ENCODE peak calls at places on chromosomes 2 and 18, in seven cellular contexts. N is OCI-LY7, K is nephron progenitor cell, J is NCI-H82, Y is dorsolateral prefrontal cortex, P is Right ventricle myocardium superior, O is NCI-H2171 treated with DMSO at 0.1 percent for 48 hours. H is an unnamed sample.

GRCh38 chr2:88596141-88596830 is 31.0 kb downstream of the EIF2AK3 start:
- DNase-seq in N (no peak), K (no peak), J (peak), Y (no peak), P (no peak), O (no peak), H (no peak)

GRCh38 chr2:146777181-146777580 is 1067.6 kb upstream of the ACVR2A start:
- DNase-seq in N (no peak), K (no peak), J (no peak), Y (no peak), P (no peak), O (no peak), H (no peak)

GRCh38 chr2:66439291-66440010 is 4.5 kb downstream of the MEIS1 start:
- DNase-seq in N (no peak), K (peak), J (no peak), Y (peak), P (peak), O (no peak), H (peak)

GRCh38 chr2:179410552-179411356 is 146.1 kb upstream of the SESTD1 start:
- DNase-seq in N (peak), K (peak), J (peak), Y (peak), P (no peak), O (peak), H (no peak)

GRCh38 chr18:69599377-69599776 is 198.7 kb downstream of the DOK6 start:
- DNase-seq in N (no peak), K (no peak), J (no peak), Y (no peak), P (no peak), O (peak), H (no peak)

GRCh38 chr2:95337829-95338228 is 40.7 kb downstream of the KCNIP3 start:
- DNase-seq in N (no peak), K (no peak), J (no peak), Y (no peak), P (peak), O (no peak), H (peak)

GRCh38 chr2:170716851-170717598 is 1.9 kb downstream of the SP5 start:
- DNase-seq in N (no peak), K (peak), J (peak), Y (no peak), P (peak), O (no peak), H (peak)

GRCh38 chr2:65350714-65351113 is 81.7 kb downstream of the SPRED2 start:
- DNase-seq in N (peak), K (peak), J (peak), Y (no peak), P (no peak), O (no peak), H (no peak)

GRCh38 chr2:117190856-117191255 is 623.6 kb upstream of the DDX18 start:
- DNase-seq in N (no peak), K (no peak), J (peak), Y (no peak), P (no peak), O (no peak), H (no peak)

GRCh38 chr2:239014897-239015768 is 167.2 kb downstream of the TWIST2 start:
- DNase-seq in N (no peak), K (no peak), J (no peak), Y (no peak), P (no peak), O (no peak), H (peak)

GRCh38 chr18:45156941-45157340 is 458.3 kb upstream of the SLC14A2 start:
- DNase-seq in N (no peak), K (no peak), J (no peak), Y (no peak), P (no peak), O (no peak), H (no peak)

GRCh38 chr2:72494392-72494791 is 331.4 kb downstream of the EXOC6B start:
- DNase-seq in N (no peak), K (no peak), J (no peak), Y (no peak), P (no peak), O (no peak), H (no peak)

GRCh38 chr2:95149397-95149984 is 10.2 kb downstream of the ZNF514 start:
- DNase-seq in N (no peak), K (no peak), J (no peak), Y (no peak), P (no peak), O (no peak), H (no peak)

GRCh38 chr2:218570850-218571249 is 2.2 kb downstream of the CNOT9 start:
- DNase-seq in N (no peak), K (no peak), J (no peak), Y (no peak), P (no peak), O (no peak), H (no peak)

GRCh38 chr2:231386446-231386845 is 9.1 kb upstream of the B3GNT7 start:
- DNase-seq in N (no peak), K (no peak), J (no peak), Y (no peak), P (no peak), O (no peak), H (no peak)

GRCh38 chr2:156800065-156800556 is 363.9 kb downstream of the GPD2 start:
- DNase-seq in N (no peak), K (no peak), J (peak), Y (no peak), P (no peak), O (no peak), H (no peak)

GRCh38 chr18:29083545-29083944 is 906.6 kb upstream of the CDH2 start:
- DNase-seq in N (no peak), K (no peak), J (no peak), Y (no peak), P (no peak), O (no peak), H (no peak)

GRCh38 chr2:231688616-231689508 is 19.5 kb upstream of the PTMA start:
- DNase-seq in N (no peak), K (no peak), J (no peak), Y (no peak), P (no peak), O (no peak), H (no peak)

GRCh38 chr2:216086207-216086893 is 4.6 kb downstream of the TMEM169 start:
- DNase-seq in N (no peak), K (no peak), J (no peak), Y (no peak), P (no peak), O (no peak), H (no peak)

GRCh38 chr2:150596071-150596470 is 108.6 kb upstream of the RND3 start:
- DNase-seq in N (no peak), K (no peak), J (no peak), Y (no peak), P (no peak), O (peak), H (no peak)

GRCh38 chr2:42905341-42906114 is 113.1 kb upstream of the HAAO start:
- DNase-seq in N (no peak), K (no peak), J (peak), Y (no peak), P (peak), O (peak), H (no peak)

GRCh38 chr2:15041429-15041837 is 408.9 kb downstream of the LRATD1 start:
- DNase-seq in N (no peak), K (no peak), J (no peak), Y (no peak), P (peak), O (peak), H (peak)

GRCh38 chr2:109396338-109397180 is 217.2 kb downstream of the SEPTIN10 start:
- DNase-seq in N (no peak), K (no peak), J (peak), Y (no peak), P (no peak), O (no peak), H (no peak)

H was measured in left ventricle myocardium superior.